ENCODE peak calls at places on chromosomes 5 and 9, in four cellular contexts. X is adrenal gland, E is ovary, R is heart left ventricle. W is an unnamed sample. For H3K36me3, the result is how much of the 10 kb centered on the place peaks cover.

GRCh38 chr5:125408582-125409069 is 662.2 kb upstream of the ZNF608 start:
- DNase-seq in X (peak), E (peak), R (no peak), W (no peak)

GRCh38 chr5:139806726-139807646 is 11.4 kb downstream of the PSD2 start:
- DNase-seq in X (no peak), E (no peak), R (no peak), W (no peak)

GRCh38 chr9:20593551-20593950 is 28.7 kb downstream of the MLLT3 start:
- DNase-seq in X (no peak), E (no peak), R (no peak), W (no peak)

GRCh38 chr5:172498431-172499129 is 44.3 kb upstream of the SH3PXD2B start:
- DNase-seq in X (no peak), E (peak), R (peak), W (no peak)

GRCh38 chr5:102758576-102758975 is 3.5 kb downstream of the PAM start:
- DNase-seq in X (no peak), E (no peak), R (no peak), W (no peak)

GRCh38 chr5:159179556-159180305 is 29.6 kb downstream of the RNF145 start:
- DNase-seq in X (no peak), E (no peak), R (no peak), W (no peak)

GRCh38 chr5:80852331-80853245 is 107.6 kb upstream of the RASGRF2 start:
- DNase-seq in X (no peak), E (no peak), R (no peak), W (no peak)

GRCh38 chr5:140553657-140554056 is 3.6 kb downstream of the SRA1 start:
- DNase-seq in X (no peak), E (no peak), R (no peak), W (no peak)

GRCh38 chr5:437281-437771 is 5.7 kb upstream of the EXOC3 start:
- DNase-seq in X (peak), E (no peak), R (no peak), W (no peak)

GRCh38 chr5:143115381-143115780 is 288.1 kb downstream of the NR3C1 start:
- DNase-seq in X (no peak), E (no peak), R (no peak), W (no peak)

GRCh38 chr5:112338681-112339337 is 80.3 kb downstream of the EPB41L4A start:
- DNase-seq in X (no peak), E (no peak), R (peak), W (no peak)

GRCh38 chr5:175658299-175659145 is 651 bp downstream of the HRH2 start:
- DNase-seq in X (peak), E (no peak), R (peak), W (no peak)

GRCh38 chr9:136225748-136226679 is 19.6 kb downstream of the QSOX2 start:
- DNase-seq in X (peak), E (no peak), R (peak), W (peak)

GRCh38 chr9:72539824-72540347 is 18.5 kb downstream of the TMC1 start:
- DNase-seq in X (no peak), E (no peak), R (no peak), W (no peak)

GRCh38 chr5:35248843-35249780 is 18.8 kb upstream of the PRLR start:
- DNase-seq in X (no peak), E (no peak), R (no peak), W (no peak)

GRCh38 chr5:23506329-23507236 is 826 bp upstream of the PRDM9 start:
- DNase-seq in X (no peak), E (no peak), R (no peak), W (no peak)

GRCh38 chr5:53023969-53024368 is 34.8 kb downstream of the ITGA2 start:
- DNase-seq in X (peak), E (no peak), R (no peak), W (no peak)

GRCh38 chr9:101312661-101313060 is 72.1 kb downstream of the BAAT start:
- DNase-seq in X (no peak), E (no peak), R (no peak), W (no peak)

GRCh38 chr9:127742435-127743088 is 7.5 kb upstream of the TOR2A start:
- DNase-seq in X (peak), E (peak), R (no peak), W (no peak)

GRCh38 chr5:157545911-157546310 is 29.7 kb downstream of the ADAM19 start:
- DNase-seq in X (no peak), E (no peak), R (no peak), W (peak)

GRCh38 chr5:146647656-146648199 is 131.7 kb upstream of the GPR151 start:
- DNase-seq in X (peak), E (no peak), R (no peak), W (no peak)

GRCh38 chr9:22170990-22171663 is 162.0 kb upstream of the CDKN2B start:
- DNase-seq in X (no peak), E (no peak), R (no peak), W (peak)

GRCh38 chr5:11912-12311 is 80.1 kb upstream of the PLEKHG4B start:
- DNase-seq in X (no peak), E (peak), R (no peak), W (no peak)

GRCh38 chr5:128341056-128341455 is 197.0 kb downstream of the FBN2 start:
- DNase-seq in X (no peak), E (no peak), R (no peak), W (no peak)

GRCh38 chr5:89988998-89989690 is 420.4 kb downstream of the CETN3 start:
- DNase-seq in X (no peak), E (no peak), R (peak), W (no peak)

GRCh38 chr5:150648294-150649107 is 8.0 kb downstream of the SYNPO start:
- DNase-seq in X (no peak), E (peak), R (peak), W (peak)

GRCh38 chr9:134688231-134688630 is 46.6 kb downstream of the COL5A1 start:
- DNase-seq in X (no peak), E (no peak), R (no peak), W (no peak)

GRCh38 chr5:97141539-97141938 is 872 bp downstream of the LIX1 start:
- DNase-seq in X (no peak), E (no peak), R (no peak), W (no peak)

GRCh38 chr5:111585291-111585690 is 73.0 kb upstream of the STARD4 start:
- DNase-seq in X (no peak), E (no peak), R (no peak), W (no peak)

GRCh38 chr5:2901511-2901910 is 150.0 kb upstream of the IRX2 start:
- DNase-seq in X (peak), E (no peak), R (no peak), W (no peak)

GRCh38 chr9:134434896-134435506 is 108.7 kb downstream of the RXRA start:
- DNase-seq in X (peak), E (peak), R (peak), W (peak)

GRCh38 chr5:173287086-173287485 is 41.1 kb downstream of the STC2 start:
- DNase-seq in X (no peak), E (no peak), R (no peak), W (no peak)

GRCh38 chr9:92657296-92658094 is 12.4 kb downstream of the IPPK start:
- DNase-seq in X (no peak), E (no peak), R (no peak), W (no peak)

GRCh38 chr9:113770396-113770795 is 105.7 kb upstream of the ZNF618 start:
- DNase-seq in X (no peak), E (no peak), R (no peak), W (no peak)

GRCh38 chr5:95262933-95263660 is 21.8 kb downstream of the MCTP1 start:
- DNase-seq in X (no peak), E (no peak), R (no peak), W (no peak)

GRCh38 chr5:149537374-149537959 is 13.8 kb downstream of the CSNK1A1 start:
- DNase-seq in X (no peak), E (no peak), R (no peak), W (no peak)
- H3K36me3 ChIP-seq in X (under half), E (under half), R (under half), W (under half)

DNA sequence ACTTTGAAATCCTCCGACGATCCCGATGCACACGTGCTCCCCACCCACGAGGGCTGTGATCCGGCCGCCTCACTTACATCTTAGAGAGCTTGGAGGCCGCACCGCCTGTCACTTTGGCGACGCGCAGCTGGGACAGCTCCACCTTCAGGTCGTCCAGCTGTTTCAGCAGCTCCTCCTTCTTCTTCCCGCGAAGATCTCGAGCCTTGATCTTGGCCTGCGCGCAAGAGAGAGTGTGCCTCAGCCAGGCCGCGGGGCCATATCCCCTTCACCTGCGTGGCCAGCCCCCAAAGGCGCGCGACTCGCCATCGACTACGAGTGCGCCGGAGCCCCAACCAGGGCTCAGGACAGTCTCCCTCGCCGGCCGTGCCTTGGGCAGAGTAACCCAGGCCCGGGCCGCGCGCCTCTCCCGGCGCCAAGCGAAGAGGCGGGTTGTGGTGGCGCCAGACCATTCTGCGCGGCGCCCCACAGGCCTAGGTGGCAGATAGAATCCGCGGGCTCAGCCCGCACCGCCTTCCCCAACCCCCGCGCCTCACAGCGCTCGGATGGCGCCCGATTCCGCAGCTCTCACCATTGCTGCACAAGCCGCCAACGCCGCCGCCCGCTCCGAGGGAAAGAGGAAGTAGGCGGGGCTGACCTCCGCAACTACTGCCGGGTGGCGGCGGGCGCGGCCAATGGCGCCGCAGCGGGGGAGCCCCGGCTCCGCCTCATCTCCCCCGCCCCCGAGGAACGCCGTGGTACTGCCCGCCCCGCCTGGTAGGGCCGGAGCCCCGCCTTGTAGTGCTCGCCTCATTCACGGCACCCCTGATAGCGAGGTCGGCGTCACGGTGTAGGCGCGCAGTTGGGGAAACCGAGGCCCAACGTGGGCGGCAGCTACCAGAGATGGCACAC is at the start of the genes ARPC5L and RPL35:
- DNase-seq in X (peak), E (peak), R (peak), W (peak)
- TF ChIP-seq POLR2A in X (peak), E (peak), R (no peak), W (peak)

GRCh38 chr9:18730241-18730640 is 256.3 kb downstream of the ADAMTSL1 start:
- DNase-seq in X (no peak), E (no peak), R (no peak), W (no peak)
- H3K27ac ChIP-seq in X (no peak), E (no peak), R (no peak), W (no peak)

GRCh38 chr9:94445846-94446245 is 109.0 kb upstream of the PCAT7 start:
- DNase-seq in X (no peak), E (no peak), R (no peak), W (no peak)

GRCh38 chr9:94441796-94442195 is 113.1 kb upstream of the PCAT7 start:
- DNase-seq in X (no peak), E (no peak), R (no peak), W (no peak)

DNA sequence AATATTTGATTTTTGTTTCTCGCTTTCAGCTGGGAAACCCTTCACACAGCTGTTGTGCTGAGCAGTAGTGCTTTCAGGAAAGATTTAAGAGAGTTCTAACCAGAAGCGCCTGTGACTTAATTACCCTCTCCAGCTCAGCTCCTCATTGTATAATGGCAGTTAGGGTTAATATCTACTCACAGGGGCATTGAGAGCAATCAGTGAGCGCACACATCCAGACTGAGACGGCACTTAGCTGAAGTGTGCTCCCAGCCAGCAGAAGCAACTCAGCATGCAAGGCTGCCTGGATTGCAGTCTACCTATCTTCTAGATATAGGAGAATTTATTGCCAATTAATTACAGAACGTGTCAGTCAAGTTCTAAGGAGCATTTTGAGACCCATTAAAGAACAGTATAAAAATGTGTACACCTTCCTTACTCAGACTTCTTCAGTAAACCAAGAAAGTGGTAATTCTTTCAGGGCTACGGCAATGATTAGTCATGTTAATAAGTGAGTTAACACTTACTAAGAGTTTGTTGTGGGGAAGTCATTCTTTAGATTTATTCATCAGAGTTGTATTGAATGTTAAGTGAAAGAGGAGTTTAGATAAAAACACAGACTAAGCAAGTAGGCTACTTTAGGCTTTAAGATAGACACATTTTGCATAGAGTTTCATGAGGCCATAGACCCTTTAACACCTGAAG is 111.7 kb upstream of the PCAT7 start:
- DNase-seq in X (no peak), E (no peak), R (no peak), W (no peak)
- H3K36me3 ChIP-seq in X (under half), E (under half), R (under half), W (under half)